ENCODE peak calls at places on chromosomes 11 and 22, in eight cellular contexts. A, T, O, Y, S, C, V and W are unnamed samples.

GRCh38 chr11:44797886-44798683 is 71.3 kb downstream of the TSPAN18 start:
- DNase-seq in S (peak; percentile 81), Y (no peak), T (no peak), V (no peak), A (no peak), C (no peak), O (no peak), W (no peak)

GRCh38 chr11:30878400-30878799 is 292.2 kb upstream of the MPPED2 start:
- DNase-seq in V (no peak), S (no peak), T (no peak), A (no peak), Y (no peak), O (no peak), C (no peak), W (no peak)

GRCh38 chr11:678297-678696 is 16.7 kb downstream of the DEAF1 start:
- DNase-seq in S (no peak), Y (no peak), V (no peak), C (no peak), O (no peak), T (no peak), A (no peak), W (no peak)

GRCh38 chr11:77188912-77189491 is 61.0 kb downstream of the MYO7A start:
- DNase-seq in T (no peak), O (no peak), S (no peak), C (no peak), A (no peak), Y (no peak), V (peak; percentile 68), W (no peak)

GRCh38 chr11:122198291-122198983 is 82.4 kb upstream of the BLID start:
- DNase-seq in A (no peak), S (no peak), O (no peak), Y (no peak), V (no peak), T (no peak), C (no peak), W (no peak)

GRCh38 chr22:31625661-31626426 is 36.2 kb downstream of the PISD start:
- DNase-seq in V (peak; percentile 38), T (no peak), A (peak; percentile 45), Y (no peak), C (no peak), S (peak; percentile 89), O (peak; percentile 70), W (no peak)

GRCh38 chr11:77071671-77072605 is 5.2 kb downstream of the CAPN5 start:
- DNase-seq in C (peak; percentile 82), O (no peak), Y (no peak), S (no peak), T (no peak), V (peak; percentile 38), A (no peak), W (no peak)

GRCh38 chr11:10072142-10072541 is 221.9 kb downstream of the SBF2 start:
- DNase-seq in S (no peak), O (no peak), Y (no peak), C (no peak), T (no peak), A (no peak), V (no peak), W (no peak)

GRCh38 chr11:79708319-79708928 is 267.6 kb upstream of the TENM4 start:
- DNase-seq in O (no peak), A (peak; percentile 73), S (peak; percentile 72), T (no peak), V (peak; percentile 26), C (no peak), Y (no peak), W (peak; percentile 21)

GRCh38 chr22:41928416-41929157 is 2.0 kb upstream of the TNFRSF13C start:
- DNase-seq in C (no peak), Y (no peak), O (no peak), A (no peak), S (no peak), V (no peak), T (no peak), W (no peak)

GRCh38 chr11:82927264-82927880 is 25.8 kb downstream of the DDIAS start:
- DNase-seq in V (peak; percentile 42), C (no peak), Y (peak; percentile 10), T (peak; percentile 27), A (peak; percentile 65), O (peak; percentile 30), S (peak; percentile 61), W (peak; percentile 57)

GRCh38 chr11:128431931-128432330 is 155.4 kb downstream of the ETS1 start:
- DNase-seq in T (no peak), O (no peak), V (no peak), A (no peak), S (no peak), C (no peak), Y (no peak), W (no peak)

GRCh38 chr11:26753738-26754504 is 32.1 kb upstream of the SLC5A12 start:
- DNase-seq in V (peak; percentile 39), S (peak; percentile 79), C (no peak), Y (no peak), O (peak; percentile 31), T (peak; percentile 11), A (peak; percentile 79), W (no peak)

GRCh38 chr11:65384301-65384889 is 1.9 kb upstream of the SLC25A45 start:
- DNase-seq in S (no peak), C (no peak), T (peak; percentile 62), Y (no peak), V (no peak), A (peak; percentile 60), O (no peak), W (no peak)

GRCh38 chr11:69364901-69365300 is 70.9 kb downstream of the MYEOV start:
- DNase-seq in S (no peak), T (no peak), V (no peak), O (no peak), Y (no peak), C (no peak), A (no peak), W (no peak)

GRCh38 chr22:20746466-20747189 is 27.3 kb upstream of the SERPIND1 start:
- DNase-seq in C (no peak), S (no peak), O (no peak), Y (no peak), V (no peak), T (no peak), A (no peak), W (no peak)

GRCh38 chr11:4839851-4840549 is 9.0 kb downstream of the OR51S1 start:
- DNase-seq in Y (no peak), A (no peak), V (no peak), C (no peak), O (no peak), S (no peak), T (no peak), W (no peak)
- TF ChIP-seq CTCF in Y (no peak), A (no peak), V (no peak), C (no peak), O (no peak), S (no peak), T (no peak), W (no peak)

GRCh38 chr11:73323464-73323863 is 15.4 kb downstream of the ARHGEF17 start:
- DNase-seq in C (peak; percentile 94), S (peak; percentile 82), Y (no peak), A (peak; percentile 80), T (no peak), O (peak; percentile 48), V (peak; percentile 59), W (no peak)
- TF ChIP-seq CTCF in C (no peak), S (no peak), Y (no peak), A (no peak), T (no peak), O (no peak), V (no peak), W (no peak)

DNA sequence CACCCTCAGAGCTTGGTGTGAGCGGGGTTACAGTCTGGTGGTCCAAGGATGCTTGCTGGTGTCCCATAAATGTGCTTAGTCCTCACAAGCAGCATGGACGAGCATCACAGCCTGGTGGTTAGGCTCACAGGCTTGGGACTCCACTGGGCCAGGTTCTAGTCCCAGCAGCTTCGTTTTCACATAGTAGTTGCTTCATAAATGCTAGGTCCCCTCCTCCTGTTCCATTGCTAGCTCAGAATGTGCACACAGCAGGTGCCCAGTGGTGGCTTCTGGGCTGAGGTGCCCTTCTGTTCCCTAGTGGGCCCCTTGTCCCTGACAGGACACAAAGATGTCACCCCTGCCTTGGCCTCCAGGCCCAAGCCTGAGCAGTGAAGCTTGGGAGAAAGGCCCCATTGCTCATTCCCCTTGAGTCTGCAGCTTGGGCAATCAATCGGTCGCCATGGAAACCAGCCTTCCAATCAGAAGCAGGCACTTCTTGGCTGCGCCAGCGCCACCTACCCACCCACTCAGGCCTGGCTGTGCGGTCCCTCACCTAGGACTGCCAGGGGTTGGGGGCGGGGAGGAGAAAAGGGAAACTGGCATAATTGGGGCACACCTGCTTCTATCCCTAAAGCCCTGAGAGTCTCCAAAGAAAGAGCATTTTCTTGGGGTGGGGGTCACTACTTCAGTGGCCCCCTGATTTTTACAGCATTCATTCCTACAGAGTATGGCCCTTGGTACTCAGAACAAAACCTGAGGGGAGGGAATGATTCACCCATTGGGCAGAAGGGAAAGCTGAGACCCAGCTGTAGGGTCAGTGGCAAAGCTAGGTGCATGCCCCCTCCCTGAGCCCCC is 48.1 kb downstream of the CYTH4 start:
- DNase-seq in A (peak; percentile 92), Y (peak; percentile 86), T (peak; percentile 76), C (no peak), O (no peak), S (peak; percentile 98), V (peak; percentile 73), W (peak; percentile 75)
- TF ChIP-seq CTCF in A (peak; percentile 30), Y (peak; percentile 61), T (no peak), C (no peak), O (no peak), S (peak; percentile 65), V (no peak), W (no peak)

GRCh38 chr11:45985212-45985611 is 62.8 kb downstream of the LARGE2 start:
- DNase-seq in V (no peak), T (no peak), S (no peak), C (no peak), A (no peak), Y (no peak), O (no peak), W (no peak)
- TF ChIP-seq CTCF in V (no peak), T (no peak), S (no peak), C (no peak), A (no peak), Y (no peak), O (no peak), W (no peak)

DNA sequence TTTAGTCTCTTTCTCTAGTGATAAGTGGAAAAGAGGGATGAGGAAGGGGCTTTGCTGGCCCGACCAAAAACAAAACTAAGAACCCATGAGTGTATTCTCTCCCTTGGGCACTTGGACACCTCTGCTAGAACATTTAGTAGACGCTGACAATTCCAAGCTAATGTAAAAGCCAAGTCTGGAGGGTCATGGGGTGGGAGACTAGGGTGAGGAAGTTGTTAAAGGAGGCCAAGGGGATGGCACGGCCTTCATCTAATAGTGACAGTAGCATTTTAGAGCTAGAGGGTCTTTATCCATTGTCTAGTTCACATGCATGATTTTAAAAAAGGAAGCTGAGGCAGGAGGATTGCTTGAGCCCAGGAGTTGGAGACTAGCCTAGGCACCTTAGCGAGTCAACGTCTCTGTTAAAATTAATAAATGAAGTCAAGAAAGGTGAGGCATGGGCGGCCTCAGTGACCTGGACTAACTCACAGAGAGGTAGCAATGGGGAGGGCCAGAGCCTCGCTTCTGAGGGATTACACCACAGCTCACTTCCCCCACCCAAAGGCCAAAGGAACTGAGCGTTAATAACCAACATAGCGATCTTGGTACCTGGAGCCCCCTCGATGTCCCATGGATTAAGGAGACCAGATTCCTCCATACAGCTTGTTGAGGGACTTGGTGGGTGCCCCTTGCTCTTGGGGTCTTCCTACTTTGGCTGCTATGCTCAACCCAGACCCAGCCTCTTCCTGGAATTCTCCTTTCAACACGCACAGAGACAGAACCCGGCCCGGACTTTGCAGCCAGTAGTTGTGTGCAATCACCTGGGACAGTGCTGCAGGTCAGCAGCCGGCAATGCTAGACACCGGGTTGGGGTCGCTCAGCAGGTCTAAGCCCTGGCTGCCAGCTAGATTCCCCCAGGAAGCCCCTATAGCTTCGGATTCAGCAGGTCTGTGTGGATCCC is 70.4 kb downstream of the BCR start:
- DNase-seq in A (no peak), V (no peak), Y (no peak), C (no peak), T (no peak), O (no peak), S (no peak), W (no peak)
- TF ChIP-seq CTCF in A (no peak), V (no peak), Y (no peak), C (no peak), T (no peak), O (no peak), S (no peak), W (no peak)